ENCODE peak calls at places on chromosomes 5 and 9, in six cellular contexts. A, V, X, J, E and Q are unnamed samples.

GRCh38 chr5:150255659-150256415 is 33.7 kb downstream of the CAMK2A start:
- DNase-seq in J (no peak), X (no peak), A (no peak), V (no peak), E (peak; percentile 40), Q (no peak)

GRCh38 chr9:70421272-70422180 is 7.1 kb upstream of the KLF9 start:
- DNase-seq in V (peak; percentile 25), J (peak; percentile 29), X (no peak), A (no peak), E (peak; percentile 58), Q (no peak)

GRCh38 chr5:127343313-127343712 is 52.7 kb downstream of the MEGF10 start:
- DNase-seq in E (no peak), V (no peak), A (no peak), J (no peak), X (no peak), Q (no peak)

GRCh38 chr5:23459214-23459613 is 48.2 kb upstream of the PRDM9 start:
- DNase-seq in A (no peak), J (no peak), V (no peak), E (no peak), X (no peak), Q (no peak)

GRCh38 chr9:18396102-18396728 is 77.7 kb upstream of the ADAMTSL1 start:
- DNase-seq in J (no peak), E (peak; percentile 47), V (no peak), X (no peak), A (peak; percentile 11), Q (no peak)

GRCh38 chr9:16213781-16214515 is 656.5 kb downstream of the BNC2 start:
- DNase-seq in X (no peak), A (no peak), E (peak; percentile 89), J (no peak), V (no peak), Q (no peak)

GRCh38 chr5:67240846-67241245 is 44.2 kb upstream of the CD180 start:
- DNase-seq in V (no peak), E (peak; percentile 7), J (no peak), A (no peak), X (no peak), Q (no peak)

GRCh38 chr5:83184534-83184933 is 107.2 kb downstream of the XRCC4 start:
- DNase-seq in E (no peak), A (no peak), J (no peak), X (no peak), V (no peak), Q (no peak)

GRCh38 chr9:26742843-26743242 is 149.8 kb downstream of the CAAP1 start:
- DNase-seq in X (no peak), A (no peak), V (no peak), J (no peak), E (no peak), Q (no peak)